ENCODE peak calls at places on chromosome 4, in five cellular contexts. One of them, this sample, is unnamed.

GRCh38 chr4:144666539-144667175 is 20.7 kb downstream of the HHIP start:
- DNase-seq in brain microvascular endothelial cell: peak
- DNase-seq in NCI-H510A: no peak
- DNase-seq in activated naive CD4-positive, alpha-beta T cell treated with anti-CD3 and anti-CD28 coated beads for 36 hours: no peak
- DNase-seq in adrenal gland: no peak
- DNase-seq in this sample: no peak

GRCh38 chr4:174398728-174399127 is 115.0 kb downstream of the CEP44 start:
- DNase-seq in brain microvascular endothelial cell: peak
- DNase-seq in NCI-H510A: no peak
- DNase-seq in activated naive CD4-positive, alpha-beta T cell treated with anti-CD3 and anti-CD28 coated beads for 36 hours: no peak
- DNase-seq in adrenal gland: no peak
- DNase-seq in this sample: peak

GRCh38 chr4:39936565-39937418 is 40.9 kb downstream of the PDS5A start:
- DNase-seq in brain microvascular endothelial cell: no peak
- DNase-seq in NCI-H510A: no peak
- DNase-seq in activated naive CD4-positive, alpha-beta T cell treated with anti-CD3 and anti-CD28 coated beads for 36 hours: no peak
- DNase-seq in adrenal gland: no peak
- DNase-seq in this sample: no peak

GRCh38 chr4:954211-955020 is 19.0 kb downstream of the DGKQ start:
- DNase-seq in brain microvascular endothelial cell: no peak
- DNase-seq in NCI-H510A: no peak
- DNase-seq in activated naive CD4-positive, alpha-beta T cell treated with anti-CD3 and anti-CD28 coated beads for 36 hours: peak
- DNase-seq in adrenal gland: peak
- DNase-seq in this sample: no peak

GRCh38 chr4:128229458-128229805 is 58.2 kb downstream of the PGRMC2 start:
- DNase-seq in brain microvascular endothelial cell: no peak
- DNase-seq in NCI-H510A: no peak
- DNase-seq in activated naive CD4-positive, alpha-beta T cell treated with anti-CD3 and anti-CD28 coated beads for 36 hours: no peak
- DNase-seq in adrenal gland: no peak
- DNase-seq in this sample: no peak

GRCh38 chr4:113260671-113261070 is 211.2 kb downstream of the ANK2 start:
- DNase-seq in brain microvascular endothelial cell: no peak
- DNase-seq in NCI-H510A: no peak
- DNase-seq in activated naive CD4-positive, alpha-beta T cell treated with anti-CD3 and anti-CD28 coated beads for 36 hours: no peak
- DNase-seq in adrenal gland: no peak
- DNase-seq in this sample: no peak

GRCh38 chr4:80423553-80424224 is 88.2 kb downstream of the CFAP299 start:
- DNase-seq in brain microvascular endothelial cell: no peak
- DNase-seq in NCI-H510A: no peak
- DNase-seq in activated naive CD4-positive, alpha-beta T cell treated with anti-CD3 and anti-CD28 coated beads for 36 hours: no peak
- DNase-seq in adrenal gland: no peak
- DNase-seq in this sample: no peak

GRCh38 chr4:172850838-172851237 is 317.8 kb upstream of the GALNT7 start:
- DNase-seq in brain microvascular endothelial cell: peak
- DNase-seq in NCI-H510A: no peak
- DNase-seq in activated naive CD4-positive, alpha-beta T cell treated with anti-CD3 and anti-CD28 coated beads for 36 hours: no peak
- DNase-seq in adrenal gland: no peak
- DNase-seq in this sample: peak

GRCh38 chr4:31081375-31081774 is 361.2 kb downstream of the PCDH7 start:
- DNase-seq in brain microvascular endothelial cell: no peak
- DNase-seq in NCI-H510A: no peak
- DNase-seq in activated naive CD4-positive, alpha-beta T cell treated with anti-CD3 and anti-CD28 coated beads for 36 hours: no peak
- DNase-seq in adrenal gland: no peak
- DNase-seq in this sample: peak

GRCh38 chr4:108168672-108169562 is at the start of gene LEF1:
- DNase-seq in brain microvascular endothelial cell: peak
- DNase-seq in NCI-H510A: peak
- DNase-seq in activated naive CD4-positive, alpha-beta T cell treated with anti-CD3 and anti-CD28 coated beads for 36 hours: peak
- DNase-seq in adrenal gland: peak
- DNase-seq in this sample: peak

GRCh38 chr4:98801259-98801725 is 127.6 kb downstream of the EIF4E start:
- DNase-seq in brain microvascular endothelial cell: no peak
- DNase-seq in NCI-H510A: no peak
- DNase-seq in activated naive CD4-positive, alpha-beta T cell treated with anti-CD3 and anti-CD28 coated beads for 36 hours: no peak
- DNase-seq in adrenal gland: no peak
- DNase-seq in this sample: no peak

GRCh38 chr4:44313702-44314101 is 134.9 kb downstream of the KCTD8 start:
- DNase-seq in brain microvascular endothelial cell: no peak
- DNase-seq in NCI-H510A: no peak
- DNase-seq in activated naive CD4-positive, alpha-beta T cell treated with anti-CD3 and anti-CD28 coated beads for 36 hours: no peak
- DNase-seq in adrenal gland: no peak
- DNase-seq in this sample: no peak

GRCh38 chr4:56958111-56958517 is 19.3 kb downstream of the NOA1 start:
- DNase-seq in brain microvascular endothelial cell: peak
- DNase-seq in NCI-H510A: no peak
- DNase-seq in activated naive CD4-positive, alpha-beta T cell treated with anti-CD3 and anti-CD28 coated beads for 36 hours: no peak
- DNase-seq in adrenal gland: peak
- DNase-seq in this sample: peak

GRCh38 chr4:153931804-153932203 is 142.9 kb upstream of the SFRP2 start:
- DNase-seq in brain microvascular endothelial cell: no peak
- DNase-seq in NCI-H510A: no peak
- DNase-seq in activated naive CD4-positive, alpha-beta T cell treated with anti-CD3 and anti-CD28 coated beads for 36 hours: no peak
- DNase-seq in adrenal gland: no peak
- DNase-seq in this sample: no peak

GRCh38 chr4:96352051-96352517 is 512.2 kb downstream of the PDHA2 start:
- DNase-seq in brain microvascular endothelial cell: peak
- DNase-seq in NCI-H510A: no peak
- DNase-seq in activated naive CD4-positive, alpha-beta T cell treated with anti-CD3 and anti-CD28 coated beads for 36 hours: peak
- DNase-seq in adrenal gland: no peak
- DNase-seq in this sample: no peak

GRCh38 chr4:118915468-118915867 is 26.8 kb downstream of the SYNPO2 start:
- DNase-seq in brain microvascular endothelial cell: no peak
- DNase-seq in NCI-H510A: no peak
- DNase-seq in activated naive CD4-positive, alpha-beta T cell treated with anti-CD3 and anti-CD28 coated beads for 36 hours: no peak
- DNase-seq in adrenal gland: no peak
- DNase-seq in this sample: no peak

GRCh38 chr4:76689079-76689817 is 208.7 kb downstream of the SOWAHB start:
- DNase-seq in brain microvascular endothelial cell: no peak
- DNase-seq in NCI-H510A: peak
- DNase-seq in activated naive CD4-positive, alpha-beta T cell treated with anti-CD3 and anti-CD28 coated beads for 36 hours: peak
- DNase-seq in adrenal gland: peak
- DNase-seq in this sample: peak

GRCh38 chr4:67581208-67581857 is 22.8 kb downstream of the STAP1 start:
- DNase-seq in brain microvascular endothelial cell: no peak
- DNase-seq in NCI-H510A: no peak
- DNase-seq in activated naive CD4-positive, alpha-beta T cell treated with anti-CD3 and anti-CD28 coated beads for 36 hours: peak
- DNase-seq in adrenal gland: no peak
- DNase-seq in this sample: no peak

GRCh38 chr4:52199574-52200338 is 148.7 kb downstream of the SPATA18 start:
- DNase-seq in brain microvascular endothelial cell: peak
- DNase-seq in NCI-H510A: no peak
- DNase-seq in activated naive CD4-positive, alpha-beta T cell treated with anti-CD3 and anti-CD28 coated beads for 36 hours: no peak
- DNase-seq in adrenal gland: peak
- DNase-seq in this sample: peak

GRCh38 chr4:138864961-138865720 is 150.4 kb upstream of the NOCT start:
- DNase-seq in brain microvascular endothelial cell: no peak
- DNase-seq in NCI-H510A: no peak
- DNase-seq in activated naive CD4-positive, alpha-beta T cell treated with anti-CD3 and anti-CD28 coated beads for 36 hours: no peak
- DNase-seq in adrenal gland: no peak
- DNase-seq in this sample: no peak

GRCh38 chr4:143254479-143255216 is 69.9 kb downstream of the USP38 start:
- DNase-seq in brain microvascular endothelial cell: no peak
- DNase-seq in NCI-H510A: no peak
- DNase-seq in activated naive CD4-positive, alpha-beta T cell treated with anti-CD3 and anti-CD28 coated beads for 36 hours: no peak
- DNase-seq in adrenal gland: no peak
- DNase-seq in this sample: no peak

GRCh38 chr4:82469776-82470345 is 39.5 kb downstream of the ENOPH1 start:
- DNase-seq in brain microvascular endothelial cell: peak
- DNase-seq in NCI-H510A: no peak
- DNase-seq in activated naive CD4-positive, alpha-beta T cell treated with anti-CD3 and anti-CD28 coated beads for 36 hours: no peak
- DNase-seq in adrenal gland: no peak
- DNase-seq in this sample: peak

GRCh38 chr4:53478671-53479456 is 101.4 kb downstream of the FIP1L1 start:
- DNase-seq in brain microvascular endothelial cell: peak
- DNase-seq in NCI-H510A: no peak
- DNase-seq in activated naive CD4-positive, alpha-beta T cell treated with anti-CD3 and anti-CD28 coated beads for 36 hours: no peak
- DNase-seq in adrenal gland: peak
- DNase-seq in this sample: peak

GRCh38 chr4:8370106-8370787 is 70.3 kb downstream of the ACOX3 start:
- DNase-seq in brain microvascular endothelial cell: no peak
- DNase-seq in NCI-H510A: no peak
- DNase-seq in activated naive CD4-positive, alpha-beta T cell treated with anti-CD3 and anti-CD28 coated beads for 36 hours: no peak
- DNase-seq in adrenal gland: no peak
- DNase-seq in this sample: no peak